ENCODE peak calls at places on chromosomes 2 and 18, in seven cellular contexts. U, D, N, K, B, J and Y are unnamed samples.

GRCh38 chr2:210049831-210050230 is 47.4 kb downstream of the RPE start:
- DNase-seq in U (no peak), D (no peak), N (no peak), K (no peak), B (no peak), J (no peak), Y (no peak)

GRCh38 chr2:166628478-166629136 is 134.6 kb upstream of the SCN7A start:
- DNase-seq in U (no peak), D (no peak), N (peak; percentile 51), K (no peak), B (no peak), J (no peak), Y (no peak)

GRCh38 chr2:116747103-116747502 is 1067.4 kb upstream of the DDX18 start:
- DNase-seq in U (no peak), D (peak; percentile 7), N (peak; percentile 5), K (no peak), B (no peak), J (no peak), Y (no peak)

GRCh38 chr2:226669905-226670304 is 129.7 kb downstream of the IRS1 start:
- DNase-seq in U (no peak), D (no peak), N (no peak), K (no peak), B (no peak), J (no peak), Y (no peak)

GRCh38 chr2:45014016-45014702 is 4.9 kb upstream of the SIX2 start:
- DNase-seq in U (no peak), D (no peak), N (peak; percentile 69), K (no peak), B (peak; percentile 26), J (peak; percentile 52), Y (peak; percentile 80)

GRCh38 chr18:39841133-39842041 is 2113.6 kb upstream of the PIK3C3 start:
- DNase-seq in U (no peak), D (peak; percentile 84), N (peak; percentile 74), K (peak; percentile 0), B (peak; percentile 66), J (peak; percentile 77), Y (no peak)

GRCh38 chr2:192373244-192373643 is 178.5 kb upstream of the TMEFF2 start:
- DNase-seq in U (no peak), D (no peak), N (no peak), K (no peak), B (no peak), J (no peak), Y (no peak)

GRCh38 chr2:240920783-240921231 is 14.7 kb downstream of the CROCC2 start:
- DNase-seq in U (peak; percentile 50), D (no peak), N (no peak), K (no peak), B (no peak), J (no peak), Y (no peak)

GRCh38 chr2:11071207-11071606 is 84.1 kb upstream of the SLC66A3 start:
- DNase-seq in U (no peak), D (no peak), N (no peak), K (no peak), B (no peak), J (no peak), Y (no peak)

GRCh38 chr2:237931205-237931721 is 35.6 kb upstream of the UBE2F start:
- DNase-seq in U (no peak), D (no peak), N (no peak), K (no peak), B (no peak), J (no peak), Y (no peak)

GRCh38 chr2:7061921-7062320 is 144.7 kb downstream of the RNF144A start:
- DNase-seq in U (no peak), D (no peak), N (no peak), K (no peak), B (no peak), J (no peak), Y (no peak)

GRCh38 chr2:100752628-100753333 is 67.2 kb upstream of the NPAS2 start:
- DNase-seq in U (no peak), D (no peak), N (peak; percentile 85), K (no peak), B (no peak), J (no peak), Y (no peak)

GRCh38 chr2:25161055-25161781 is 7.2 kb downstream of the POMC start:
- DNase-seq in U (peak; percentile 90), D (no peak), N (peak; percentile 24), K (peak; percentile 71), B (peak; percentile 67), J (no peak), Y (peak; percentile 71)

GRCh38 chr2:95138702-95139101 is 17.1 kb upstream of the MRPS5 start:
- DNase-seq in U (no peak), D (no peak), N (no peak), K (no peak), B (no peak), J (no peak), Y (no peak)

GRCh38 chr2:3453196-3453845 is 66.0 kb downstream of the ADI1 start:
- DNase-seq in U (no peak), D (no peak), N (no peak), K (no peak), B (no peak), J (no peak), Y (no peak)

GRCh38 chr2:100060875-100061274 is 81.5 kb downstream of the AFF3 start:
- DNase-seq in U (no peak), D (no peak), N (no peak), K (no peak), B (no peak), J (no peak), Y (no peak)

GRCh38 chr2:42893047-42893758 is 100.8 kb upstream of the HAAO start:
- DNase-seq in U (no peak), D (no peak), N (no peak), K (no peak), B (no peak), J (no peak), Y (no peak)

GRCh38 chr2:233082934-233083755 is 23.0 kb downstream of the INPP5D start:
- DNase-seq in U (peak; percentile 62), D (no peak), N (no peak), K (no peak), B (no peak), J (no peak), Y (no peak)

GRCh38 chr2:48319863-48320262 is 210.1 kb upstream of the STON1 start:
- DNase-seq in U (no peak), D (no peak), N (no peak), K (no peak), B (no peak), J (no peak), Y (no peak)